ENCODE peak calls at places on chromosomes 11 and 22, in six cellular contexts. W is fibroblast of lung, N is vagina, X is AG08396, Q is HS-5, L is Kasumi-1. Y is an unnamed sample.

GRCh38 chr11:71565263-71565662 is at the start of gene KRTAP5-10:
- DNase-seq in W (no peak), N (no peak), X (no peak), Q (no peak), L (no peak), Y (no peak)

GRCh38 chr22:50691521-50691920 is 18.9 kb downstream of the SHANK3 start:
- DNase-seq in W (peak; percentile 73), N (no peak), X (no peak), Q (peak; percentile 19), L (peak; percentile 76), Y (no peak)

GRCh38 chr22:26551568-26551967 is 38.4 kb downstream of the TPST2 start:
- DNase-seq in W (no peak), N (no peak), X (no peak), Q (no peak), L (no peak), Y (no peak)

GRCh38 chr22:43118024-43118849 is 7.7 kb downstream of the BIK start:
- DNase-seq in W (no peak), N (no peak), X (no peak), Q (no peak), L (no peak), Y (no peak)

GRCh38 chr11:15897211-15897960 is 459.0 kb downstream of the SOX6 start:
- DNase-seq in W (peak; percentile 18), N (no peak), X (peak; percentile 66), Q (peak; percentile 50), L (no peak), Y (no peak)

GRCh38 chr22:30104501-30105156 is 24.4 kb downstream of the HORMAD2 start:
- DNase-seq in W (no peak), N (no peak), X (no peak), Q (no peak), L (no peak), Y (no peak)

GRCh38 chr11:118287006-118287405 is 17.5 kb upstream of the CD3E start:
- DNase-seq in W (no peak), N (no peak), X (no peak), Q (no peak), L (no peak), Y (no peak)

GRCh38 chr11:113584371-113584770 is 109.2 kb upstream of the DRD2 start:
- DNase-seq in W (no peak), N (no peak), X (no peak), Q (no peak), L (no peak), Y (no peak)

GRCh38 chr11:33551051-33551450 is 149.6 kb downstream of the C11orf91 start:
- DNase-seq in W (no peak), N (no peak), X (no peak), Q (no peak), L (no peak), Y (no peak)

GRCh38 chr22:39556970-39557811 is 13.4 kb upstream of the CACNA1I start:
- DNase-seq in W (peak; percentile 18), N (no peak), X (peak; percentile 56), Q (no peak), L (no peak), Y (no peak)

GRCh38 chr11:1335811-1336761 is 26.7 kb upstream of the TOLLIP start:
- DNase-seq in W (peak; percentile 95), N (no peak), X (peak; percentile 79), Q (peak; percentile 2), L (peak; percentile 70), Y (peak; percentile 45)

GRCh38 chr22:30968015-30968923 is at the start of gene MORC2:
- DNase-seq in W (no peak), N (no peak), X (no peak), Q (no peak), L (peak; percentile 44), Y (no peak)

GRCh38 chr11:83069441-83070043 is 2.2 kb downstream of the RAB30 start:
- DNase-seq in W (no peak), N (no peak), X (no peak), Q (no peak), L (no peak), Y (no peak)

GRCh38 chr11:16505481-16505880 is 149.1 kb upstream of the SOX6 start:
- DNase-seq in W (no peak), N (no peak), X (no peak), Q (no peak), L (no peak), Y (no peak)

GRCh38 chr11:63834532-63835155 is 4.3 kb upstream of the MARK2 start:
- DNase-seq in W (no peak), N (no peak), X (no peak), Q (no peak), L (no peak), Y (no peak)

GRCh38 chr11:77411717-77412441 is 62.0 kb downstream of the PAK1 start:
- DNase-seq in W (peak; percentile 81), N (no peak), X (peak; percentile 89), Q (peak; percentile 60), L (peak; percentile 88), Y (peak; percentile 55)

GRCh38 chr11:128179049-128179448 is 408.3 kb downstream of the ETS1 start:
- DNase-seq in W (peak; percentile 59), N (no peak), X (no peak), Q (no peak), L (no peak), Y (no peak)

GRCh38 chr11:10975287-10975721 is 117.5 kb upstream of the ZBED5 start:
- DNase-seq in W (no peak), N (no peak), X (no peak), Q (no peak), L (no peak), Y (no peak)

GRCh38 chr11:3950996-3951662 is 95.7 kb downstream of the STIM1 start:
- DNase-seq in W (peak; percentile 66), N (no peak), X (peak; percentile 69), Q (no peak), L (no peak), Y (no peak)

GRCh38 chr11:47857485-47858168 is 9.5 kb upstream of the NUP160 start:
- DNase-seq in W (no peak), N (no peak), X (no peak), Q (no peak), L (no peak), Y (no peak)

GRCh38 chr22:35379146-35379993 is 1.5 kb upstream of the HMOX1 start:
- DNase-seq in W (no peak), N (no peak), X (no peak), Q (no peak), L (no peak), Y (no peak)

GRCh38 chr11:111602865-111603632 is 800 bp downstream of the SIK2 start:
- DNase-seq in W (peak; percentile 50), N (no peak), X (peak; percentile 50), Q (no peak), L (peak; percentile 27), Y (no peak)

GRCh38 chr11:119375629-119376196 is 5.8 kb downstream of the USP2 start:
- DNase-seq in W (peak; percentile 95), N (peak; percentile 88), X (peak; percentile 76), Q (no peak), L (no peak), Y (no peak)

GRCh38 chr11:66362481-66363147 is 8.9 kb downstream of the SLC29A2 start:
- DNase-seq in W (no peak), N (no peak), X (no peak), Q (no peak), L (no peak), Y (no peak)

GRCh38 chr11:113263458-113264095 is 50.8 kb upstream of the TTC12 start:
- DNase-seq in W (no peak), N (no peak), X (no peak), Q (no peak), L (no peak), Y (no peak)

GRCh38 chr11:46346886-46347636 is at the start of gene DGKZ:
- DNase-seq in W (peak; percentile 73), N (no peak), X (peak; percentile 98), Q (no peak), L (peak; percentile 79), Y (peak; percentile 75)

GRCh38 chr22:37563153-37564081 is 3.1 kb downstream of the CDC42EP1 start:
- DNase-seq in W (peak; percentile 91), N (no peak), X (peak; percentile 95), Q (peak; percentile 77), L (no peak), Y (no peak)

GRCh38 chr11:114025329-114025907 is 34.1 kb upstream of the ZBTB16 start:
- DNase-seq in W (no peak), N (no peak), X (no peak), Q (no peak), L (no peak), Y (no peak)

GRCh38 chr11:35308157-35308556 is 111.2 kb downstream of the SLC1A2 start:
- DNase-seq in W (no peak), N (no peak), X (no peak), Q (no peak), L (no peak), Y (no peak)

GRCh38 chr11:83836883-83837654 is 550.9 kb upstream of the CCDC90B start:
- DNase-seq in W (peak; percentile 51), N (no peak), X (peak; percentile 69), Q (no peak), L (peak; percentile 77), Y (no peak)

GRCh38 chr11:75214411-75214821 is 26.2 kb upstream of the TPBGL start:
- DNase-seq in W (peak; percentile 69), N (no peak), X (peak; percentile 77), Q (peak; percentile 15), L (peak; percentile 95), Y (peak; percentile 77)

GRCh38 chr22:25131198-25131887 is 68.3 kb upstream of the CRYBB3 start:
- DNase-seq in W (no peak), N (no peak), X (no peak), Q (no peak), L (no peak), Y (no peak)

GRCh38 chr11:33000181-33000580 is 15.5 kb upstream of the DEPDC7 start:
- DNase-seq in W (peak; percentile 86), N (no peak), X (no peak), Q (peak; percentile 63), L (no peak), Y (no peak)

GRCh38 chr11:119773016-119773415 is 44.0 kb upstream of the NECTIN1 start:
- DNase-seq in W (no peak), N (no peak), X (no peak), Q (no peak), L (no peak), Y (no peak)

GRCh38 chr22:35569916-35570315 is 29.3 kb downstream of the RASD2 start:
- DNase-seq in W (no peak), N (no peak), X (no peak), Q (no peak), L (no peak), Y (no peak)

GRCh38 chr11:25890626-25891250 is 441.2 kb upstream of the ANO3 start:
- DNase-seq in W (no peak), N (no peak), X (no peak), Q (no peak), L (no peak), Y (no peak)

GRCh38 chr22:22171357-22172218 is 73.0 kb upstream of the VPREB1 start:
- DNase-seq in W (no peak), N (no peak), X (no peak), Q (no peak), L (no peak), Y (no peak)

GRCh38 chr11:19419021-19419750 is 178.4 kb upstream of the E2F8 start:
- DNase-seq in W (peak; percentile 53), N (no peak), X (peak; percentile 74), Q (no peak), L (no peak), Y (no peak)

GRCh38 chr11:134069426-134069921 is 602 bp downstream of the JAM3 start:
- DNase-seq in W (no peak), N (no peak), X (peak; percentile 70), Q (no peak), L (no peak), Y (no peak)

Y was measured in activated T-helper 1 cell treated with anti-CD3 and anti-CD28 coated beads, Interleukin-2, amount 50 U/mL, for 16 hours.